ENCODE peak calls at places on chromosomes 16 and 17, in four cellular contexts. A is iPS DF 6.9, I is cardiac fibroblast, V is foreskin fibroblast. O is an unnamed sample.

GRCh38 chr17:72465191-72466024 is 344.6 kb downstream of the SOX9 start:
- DNase-seq in A (no peak), I (peak; percentile 49), V (peak; percentile 92), O (peak; percentile 86)

GRCh38 chr16:35750701-35751104 is 2291.3 kb downstream of the TP53TG3F start:
- DNase-seq in V (no peak), A (no peak), I (no peak), O (no peak)

GRCh38 chr16:49189286-49189685 is 92.4 kb downstream of the CBLN1 start:
- DNase-seq in A (no peak), I (no peak), V (no peak), O (no peak)

GRCh38 chr17:43438626-43439529 is 40.1 kb downstream of the ARL4D start:
- DNase-seq in V (no peak), I (no peak), A (no peak), O (no peak)

GRCh38 chr16:17273142-17273561 is 197.6 kb downstream of the XYLT1 start:
- DNase-seq in I (peak; percentile 59), V (peak; percentile 91), A (no peak), O (peak; percentile 88)

GRCh38 chr16:47672475-47672874 is 211.3 kb downstream of the PHKB start:
- DNase-seq in I (no peak), A (no peak), V (no peak), O (no peak)

GRCh38 chr17:71765437-71765836 is 355.4 kb upstream of the SOX9 start:
- DNase-seq in I (no peak), V (no peak), A (no peak), O (peak; percentile 6)

GRCh38 chr17:31327534-31328526 is 6.4 kb upstream of the EVI2A start:
- DNase-seq in I (peak; percentile 72), A (no peak), V (peak; percentile 91), O (peak; percentile 86)

GRCh38 chr17:73648543-73648820 is 4.2 kb upstream of the SDK2 start:
- DNase-seq in V (no peak), I (no peak), A (no peak), O (no peak)

GRCh38 chr17:7927596-7927995 is 2.1 kb downstream of the KCNAB3 start:
- DNase-seq in V (no peak), I (no peak), A (no peak), O (no peak)

GRCh38 chr17:7440113-7440822 is 956 bp downstream of the FGF11 start:
- DNase-seq in A (no peak), I (peak; percentile 23), V (peak; percentile 51), O (peak; percentile 47)

GRCh38 chr16:14011006-14011405 is 60.1 kb upstream of the MRTFB start:
- DNase-seq in V (peak; percentile 15), A (no peak), I (no peak), O (no peak)

GRCh38 chr16:70496513-70496912 is 26.8 kb downstream of the COG4 start:
- DNase-seq in I (no peak), V (no peak), A (no peak), O (no peak)

GRCh38 chr17:48721009-48721402 is 1.3 kb downstream of the PRAC1 start:
- DNase-seq in I (no peak), A (no peak), V (no peak), O (no peak)

GRCh38 chr17:20187049-20187448 is 177.9 kb downstream of the SPECC1 start:
- DNase-seq in A (no peak), I (peak; percentile 5), V (peak; percentile 5), O (no peak)

GRCh38 chr16:54370653-54371052 is 84.1 kb upstream of the IRX3 start:
- DNase-seq in I (peak; percentile 46), V (no peak), A (no peak), O (peak; percentile 8)

GRCh38 chr16:11100239-11100750 is 155.7 kb downstream of the SOCS1 start:
- DNase-seq in A (peak; percentile 27), I (peak; percentile 95), V (peak; percentile 93), O (peak; percentile 100)

GRCh38 chr16:75230471-75231110 is 11.8 kb downstream of the CTRB1 start:
- DNase-seq in A (no peak), I (no peak), V (no peak), O (no peak)

GRCh38 chr16:77037696-77038347 is 153.2 kb upstream of the MON1B start:
- DNase-seq in A (no peak), I (no peak), V (no peak), O (no peak)

GRCh38 chr16:3066440-3066748 is 954 bp downstream of the IL32 start:
- DNase-seq in I (no peak), A (no peak), V (no peak), O (no peak)

GRCh38 chr16:29863669-29863984 is 601 bp upstream of the CDIPT start:
- DNase-seq in I (no peak), A (no peak), V (no peak), O (no peak)

GRCh38 chr16:69276143-69277115 is 34.7 kb upstream of the VPS4A start:
- DNase-seq in A (no peak), V (peak; percentile 98), I (peak; percentile 98), O (peak; percentile 96)

GRCh38 chr16:1965610-1966009 is 984 bp upstream of the RPS2 start:
- DNase-seq in I (no peak), A (no peak), V (no peak), O (no peak)

GRCh38 chr17:7445011-7445927 is at the start of gene CHRNB1:
- DNase-seq in V (peak; percentile 69), I (peak; percentile 43), A (no peak), O (peak; percentile 42)

GRCh38 chr17:49443862-49444261 is 29.2 kb upstream of the PHB1 start:
- DNase-seq in A (no peak), I (peak; percentile 44), V (peak; percentile 74), O (no peak)

GRCh38 chr17:46158323-46159296 is 34.6 kb downstream of the KANSL1 start:
- DNase-seq in I (no peak), A (no peak), V (no peak), O (no peak)

DNA sequence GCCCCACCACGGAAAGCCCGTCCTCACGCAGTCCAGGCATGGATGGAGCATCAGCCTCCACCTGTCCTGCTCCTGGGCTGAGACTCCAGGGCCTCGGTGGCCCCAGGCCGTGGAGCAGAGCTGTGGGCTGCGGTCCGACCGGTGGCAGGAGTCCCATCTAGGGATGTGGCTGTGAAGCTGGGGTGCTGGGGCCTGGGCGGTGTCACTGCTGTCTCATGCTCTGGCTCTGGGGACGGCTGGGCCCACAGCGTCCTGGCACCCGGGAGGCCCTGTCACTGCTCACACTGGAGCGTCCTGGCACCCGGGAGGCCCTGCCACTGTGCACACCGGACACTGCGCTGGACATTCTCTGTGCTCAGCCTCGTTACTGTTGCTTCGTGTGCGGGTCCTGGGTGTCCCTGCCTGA is 8.4 kb downstream of the BAIAP2 start:
- DNase-seq in A (no peak), V (no peak), I (no peak), O (no peak)
- H3K4me3 ChIP-seq in A (no peak overlapping the region), V (no peak overlapping the region), I (no peak overlapping the region), O (no peak overlapping the region)

GRCh38 chr16:66959645-66960177 is 1.4 kb upstream of the CES3 start:
- DNase-seq in I (no peak), A (no peak), V (no peak), O (no peak)

GRCh38 chr16:66964049-66964448 is 3.0 kb downstream of the CES3 start:
- DNase-seq in I (no peak), A (no peak), V (no peak), O (no peak)

GRCh38 chr16:66960270-66960669 is 796 bp upstream of the CES3 start:
- DNase-seq in I (no peak), V (no peak), A (no peak), O (no peak)

GRCh38 chr16:66958857-66959644 is 2.0 kb upstream of the CES3 start:
- DNase-seq in A (no peak), I (no peak), V (no peak), O (no peak)

DNA sequence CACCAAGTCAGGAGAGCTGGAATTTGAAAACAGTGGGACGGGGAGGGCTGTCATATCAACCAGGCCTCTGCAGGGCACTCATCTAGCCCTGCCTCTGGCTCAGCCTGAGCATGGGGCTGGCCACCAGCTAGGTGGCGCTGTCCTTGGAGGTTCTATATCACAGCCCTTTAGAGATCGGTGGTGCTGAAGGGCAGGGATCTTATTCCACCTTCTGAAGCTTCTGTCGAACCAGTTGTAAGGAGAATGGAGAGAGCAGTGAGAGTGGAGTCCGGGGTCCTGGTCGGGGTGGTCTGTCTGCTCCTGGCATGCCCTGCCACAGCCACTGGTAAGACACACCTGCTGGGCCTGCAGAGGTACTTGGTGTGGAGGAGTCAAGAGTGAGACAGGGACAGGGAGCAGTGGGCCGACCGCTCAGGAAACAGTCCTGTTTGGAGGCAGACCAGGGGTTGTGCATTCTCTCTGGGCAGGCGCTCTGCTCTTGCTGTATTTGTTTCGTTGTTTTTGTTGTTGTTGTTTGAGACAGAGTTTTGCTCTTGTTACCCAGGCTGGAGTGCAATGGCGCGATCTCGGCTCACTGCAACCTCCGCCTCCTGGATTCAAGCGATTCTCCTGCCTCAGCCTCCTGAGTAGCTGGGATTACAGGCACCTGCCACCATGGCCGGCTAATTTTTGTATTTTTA is at the start of gene CES3:
- DNase-seq in V (peak; percentile 78), A (peak; percentile 79), I (peak; percentile 67), O (peak; percentile 55)
- H3K4me3 ChIP-seq in V (no peak within 1 kb of the TSS), A (peak within 1 kb of the TSS; percentile 24), I (no peak within 1 kb of the TSS), O (no peak within 1 kb of the TSS)

GRCh38 chr17:40319651-40320550 is 10.9 kb downstream of the RARA start:
- DNase-seq in V (peak; percentile 36), A (no peak), I (no peak), O (no peak)
- H3K4me3 ChIP-seq in V (peak overlapping the region; percentile 91), A (no peak overlapping the region), I (peak overlapping the region; percentile 97), O (peak overlapping the region; percentile 98)

DNA sequence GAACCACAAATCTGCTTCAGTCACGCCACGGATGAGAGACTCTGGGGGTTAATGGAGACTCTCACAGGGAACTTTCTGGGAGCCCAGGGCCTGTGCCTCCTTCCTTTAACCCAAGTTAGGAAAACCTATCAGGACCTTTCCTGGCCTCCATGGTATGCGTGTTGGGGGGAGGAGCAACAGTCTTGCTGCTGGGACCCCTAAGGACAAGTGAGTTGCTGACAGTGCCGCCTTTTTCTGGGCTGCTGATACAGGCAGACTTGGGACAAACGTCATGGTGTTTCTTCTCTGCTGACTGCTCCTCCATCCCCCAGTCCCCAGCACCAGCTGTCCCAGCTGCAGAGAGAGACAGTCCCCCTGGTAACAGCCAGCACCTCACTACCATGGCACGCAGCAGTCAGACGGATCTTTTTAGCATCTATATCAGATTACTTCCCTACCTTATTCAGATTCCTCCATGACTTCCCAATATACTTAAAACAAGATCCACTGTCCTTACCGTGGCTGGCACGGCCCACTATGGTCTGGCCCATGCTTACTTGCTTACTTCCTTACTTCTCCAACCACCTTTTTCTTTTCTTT is 6.5 kb downstream of the DPEP2NB start:
- DNase-seq in V (no peak), A (no peak), I (no peak), O (no peak)
- H3K4me3 ChIP-seq in V (no peak overlapping the region), A (no peak overlapping the region), I (no peak overlapping the region), O (no peak overlapping the region)

DNA sequence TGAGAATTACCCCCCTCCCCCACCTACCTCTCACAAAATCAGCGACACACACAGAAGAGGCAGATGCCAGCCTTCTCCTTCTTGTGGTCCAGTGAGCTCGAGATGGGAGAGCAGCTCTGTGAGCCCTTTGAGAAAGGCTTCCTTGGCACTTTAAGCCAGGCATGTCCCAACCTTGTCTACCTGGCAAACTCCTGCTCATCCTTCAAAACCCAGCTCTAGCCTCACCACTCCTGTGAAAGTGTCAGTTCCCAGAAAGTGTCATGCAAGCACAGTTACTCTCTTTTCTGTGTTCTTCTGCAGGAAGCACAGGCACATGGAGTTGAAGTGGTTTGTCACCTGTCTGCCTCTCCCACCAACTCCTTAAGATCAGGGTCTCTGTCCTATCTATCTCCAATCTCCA is 1.6 kb downstream of the TMEM98 start:
- DNase-seq in A (no peak), I (no peak), V (peak; percentile 6), O (no peak)
- H3K4me3 ChIP-seq in A (no peak overlapping the region), I (no peak overlapping the region), V (peak overlapping the region; percentile 73), O (peak overlapping the region; percentile 69)

O was measured in fibroblast of villous mesenchyme.